ENCODE peak calls at places on chromosomes 4 and X, in seven cellular contexts. A is fibroblast of pulmonary artery, P is fibroblast of the aortic adventitia, K is colonic mucosa, F is right lobe of liver, E is Calu3, U is MCF 10A. C is an unnamed sample.

GRCh38 chr4:129344058-129344457 is 248.1 kb downstream of the C4orf33 start:
- DNase-seq in U (peak; percentile 75), E (peak; percentile 29), F (no peak), K (peak; percentile 49), P (peak; percentile 20), A (peak; percentile 66), C (no peak)

GRCh38 chr4:113384600-113384999 is 335.1 kb downstream of the ANK2 start:
- DNase-seq in F (no peak), K (no peak), A (peak; percentile 64), U (peak; percentile 65), E (no peak), P (peak; percentile 89), C (no peak)

GRCh38 chr4:172619218-172619617 is 549.4 kb upstream of the GALNT7 start:
- DNase-seq in E (no peak), U (no peak), A (no peak), F (no peak), K (no peak), P (no peak), C (no peak)

GRCh38 chr4:119587796-119588195 is 40.8 kb downstream of the PDE5A start:
- DNase-seq in K (no peak), A (no peak), F (no peak), U (no peak), P (no peak), E (no peak), C (no peak)

GRCh38 chr4:41921476-41921875 is 13.8 kb upstream of the TMEM33 start:
- DNase-seq in E (no peak), F (no peak), A (no peak), K (no peak), P (no peak), U (no peak), C (no peak)

GRCh38 chr4:169952236-169953088 is 73.7 kb downstream of the MFAP3L start:
- DNase-seq in F (no peak), U (no peak), A (no peak), K (no peak), P (no peak), E (no peak), C (peak; percentile 25)

GRCh38 chr4:113825272-113825671 is 63.7 kb upstream of the CAMK2D start:
- DNase-seq in A (no peak), F (no peak), U (no peak), P (no peak), E (no peak), K (no peak), C (peak; percentile 86)

GRCh38 chrX:84168095-84168494 is 19.9 kb downstream of the RPS6KA6 start:
- DNase-seq in U (no peak), F (no peak), E (no peak), P (no peak), A (no peak), K (no peak), C (no peak)

GRCh38 chrX:39442332-39442731 is 641.1 kb downstream of the MID1IP1 start:
- DNase-seq in E (no peak), F (no peak), P (no peak), K (no peak), U (no peak), A (no peak), C (peak; percentile 8)

GRCh38 chrX:152245231-152245630 is 106.9 kb upstream of the MAGEA10 start:
- DNase-seq in A (no peak), F (no peak), P (no peak), E (no peak), U (no peak), K (no peak), C (no peak)

GRCh38 chrX:115344885-115345653 is 55.6 kb downstream of the LUZP4 start:
- DNase-seq in F (peak; percentile 89), P (peak; percentile 97), E (peak; percentile 80), K (peak; percentile 73), U (peak; percentile 93), A (peak; percentile 97), C (no peak)

GRCh38 chr4:136750898-136751297 is 781.4 kb downstream of the PCDH18 start:
- DNase-seq in F (no peak), E (no peak), K (no peak), A (peak; percentile 15), P (peak; percentile 31), U (peak; percentile 41), C (no peak)

GRCh38 chr4:124931050-124931449 is 218.5 kb upstream of the ANKRD50 start:
- DNase-seq in F (no peak), E (no peak), P (peak; percentile 67), K (no peak), A (no peak), U (no peak), C (no peak)

GRCh38 chrX:101079736-101080135 is 1.1 kb downstream of the TMEM35A start:
- DNase-seq in P (no peak), K (no peak), A (no peak), F (no peak), U (no peak), E (no peak), C (no peak)

GRCh38 chrX:48616575-48616974 is 19.3 kb downstream of the WDR13 start:
- DNase-seq in K (no peak), U (no peak), P (no peak), F (no peak), A (no peak), E (no peak), C (no peak)

GRCh38 chr4:55122235-55122634 is 3.2 kb downstream of the KDR start:
- DNase-seq in F (no peak), E (no peak), P (no peak), A (no peak), U (no peak), K (no peak), C (no peak)

GRCh38 chrX:105653891-105654290 is 168.4 kb upstream of the NRK start:
- DNase-seq in U (no peak), P (no peak), A (peak; percentile 13), K (no peak), E (no peak), F (no peak), C (no peak)

GRCh38 chr4:83149885-83150562 is 35.5 kb upstream of the PLAC8 start:
- DNase-seq in K (no peak), A (peak; percentile 66), E (no peak), F (no peak), P (no peak), U (no peak), C (no peak)

GRCh38 chr4:159174645-159175147 is 71.8 kb downstream of the RAPGEF2 start:
- DNase-seq in U (no peak), F (no peak), E (no peak), A (peak; percentile 17), K (no peak), P (no peak), C (no peak)

GRCh38 chr4:103756736-103757135 is 37.0 kb upstream of the TACR3 start:
- DNase-seq in A (no peak), E (no peak), U (no peak), F (no peak), P (no peak), K (no peak), C (no peak)

GRCh38 chr4:103754844-103755243 is 35.1 kb upstream of the TACR3 start:
- DNase-seq in U (peak; percentile 98), P (peak; percentile 3), K (no peak), F (no peak), A (peak; percentile 0), E (peak; percentile 53), C (no peak)

GRCh38 chr4:103757631-103758030 is 37.8 kb upstream of the TACR3 start:
- DNase-seq in P (no peak), E (no peak), F (no peak), U (no peak), K (no peak), A (no peak), C (no peak)

DNA sequence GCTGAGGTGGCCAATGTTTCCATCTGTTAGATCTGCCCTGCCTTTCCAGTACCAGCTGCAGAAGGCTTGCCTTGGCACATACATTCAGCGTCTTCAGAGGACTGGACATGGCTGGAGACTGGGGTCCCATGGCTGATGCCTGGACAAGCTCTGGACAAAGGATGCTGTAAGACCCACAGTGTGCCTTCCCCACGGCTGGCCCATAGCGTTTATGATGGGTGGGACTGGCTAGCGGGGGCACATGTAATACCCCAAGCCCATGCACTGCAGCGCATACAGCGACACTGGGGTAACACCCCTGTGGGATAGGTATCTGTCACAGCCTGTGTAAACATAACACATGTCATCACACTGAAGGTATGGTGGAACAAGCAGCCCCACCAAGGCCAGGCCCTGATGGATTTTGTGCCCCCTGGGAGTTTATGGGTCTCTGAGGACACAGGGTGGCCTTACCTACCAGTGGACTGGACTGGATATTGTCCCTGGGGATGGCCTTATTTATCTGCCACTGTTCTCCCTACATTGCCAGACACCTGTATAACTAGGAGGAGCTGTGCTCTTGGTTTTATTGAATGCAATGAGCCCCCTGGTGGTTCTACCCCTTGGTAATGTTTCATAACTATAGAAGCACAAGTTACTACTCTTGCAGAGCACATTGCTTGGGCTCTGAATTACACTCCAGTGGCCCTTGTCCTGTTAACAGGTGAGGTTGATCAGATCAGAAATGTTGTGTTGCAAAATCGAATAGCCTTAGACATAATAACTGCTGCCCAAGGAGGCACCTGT is 34.3 kb upstream of the TACR3 start:
- DNase-seq in E (no peak), K (no peak), U (peak; percentile 5), F (no peak), A (no peak), P (no peak), C (no peak)
- TF ChIP-seq CTCF in E (no peak), K (no peak), U (no peak), F (no peak), A (no peak), P (no peak), C (no peak)

GRCh38 chrX:109914114-109914849 is 88.6 kb upstream of the TMEM164 start:
- DNase-seq in P (no peak), E (no peak), F (no peak), K (no peak), A (no peak), U (no peak), C (no peak)

GRCh38 chrX:109911046-109911445 is 91.9 kb upstream of the TMEM164 start:
- DNase-seq in A (peak; percentile 34), E (no peak), P (peak; percentile 35), K (no peak), F (no peak), U (peak; percentile 20), C (no peak)
- TF ChIP-seq CTCF in A (peak; percentile 51), E (no peak), P (peak; percentile 57), K (peak; percentile 40), F (peak; percentile 46), U (peak; percentile 45), C (peak; percentile 12)

GRCh38 chr4:141675384-141675783 is 39.0 kb downstream of the IL15 start:
- DNase-seq in U (no peak), P (no peak), A (no peak), E (no peak), K (no peak), F (no peak), C (no peak)
- TF ChIP-seq CTCF in U (no peak), P (no peak), A (no peak), E (no peak), K (no peak), F (no peak), C (no peak)

DNA sequence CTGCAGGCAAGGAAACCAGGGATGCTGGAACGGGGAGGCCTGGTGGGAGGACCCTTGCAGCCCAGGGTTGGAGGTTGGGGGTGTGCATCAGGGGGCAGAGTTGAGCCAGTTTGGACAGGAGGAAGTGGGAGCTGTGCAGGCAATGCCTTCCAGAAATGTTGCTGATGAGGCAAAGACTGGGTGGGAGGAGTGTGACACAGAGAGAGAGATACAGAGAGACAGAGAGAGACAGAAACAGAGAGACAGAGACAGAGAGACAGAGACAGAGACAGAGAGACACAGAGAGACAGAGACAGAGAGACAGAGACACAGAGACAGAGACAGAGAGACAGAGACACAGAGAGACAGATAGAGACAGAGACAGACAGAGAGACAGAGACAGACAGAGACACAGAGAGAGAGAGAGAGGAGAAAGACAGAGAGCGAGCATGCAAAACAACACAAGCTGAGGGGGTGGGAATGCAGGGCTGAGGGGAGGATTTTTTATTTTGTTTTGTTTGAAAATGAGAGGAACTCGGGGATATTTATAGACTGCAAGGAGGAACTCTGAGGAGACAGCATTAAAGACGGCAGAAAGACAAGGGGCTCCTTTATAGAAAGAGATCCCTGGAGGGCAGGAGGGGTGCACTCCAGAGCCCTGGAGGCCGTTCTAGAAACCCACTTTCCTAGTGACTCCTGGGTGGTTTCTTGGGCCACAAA is 1.9 kb upstream of the HAUS3 start:
- DNase-seq in E (no peak), K (peak; percentile 53), A (peak; percentile 65), P (peak; percentile 45), U (peak; percentile 17), F (peak; percentile 39), C (no peak)
- TF ChIP-seq CTCF in E (no peak), K (no peak), A (peak; percentile 28), P (peak; percentile 31), U (no peak), F (no peak), C (peak; percentile 17)

C was measured in GM12864.